ENCODE peak calls at places on chromosomes 2 and 18, in nine cellular contexts. H, M, L, I, A, N, R, Z and V are unnamed samples. For H3K36me3 and H3K9me3, the result is how much of the 10 kb centered on the place peaks cover.

GRCh38 chr2:215394102-215394805 is 41.6 kb downstream of the FN1 start:
- DNase-seq in Z (no peak), N (no peak), M (no peak), L (no peak), R (no peak), I (no peak), H (no peak), A (no peak), V (no peak)

GRCh38 chr18:79926715-79927596 is 24.5 kb downstream of the SLC66A2 start:
- DNase-seq in Z (peak), H (peak), L (no peak), I (no peak), R (no peak), N (no peak), M (no peak), A (no peak), V (peak)

GRCh38 chr2:157809212-157809611 is 66.9 kb downstream of the ACVR1 start:
- DNase-seq in I (no peak), A (no peak), H (no peak), L (no peak), R (no peak), M (peak), N (peak), Z (no peak), V (no peak)

GRCh38 chr18:46915800-46916550 is 1.3 kb downstream of the PIAS2 start:
- DNase-seq in L (peak), Z (no peak), I (peak), N (peak), M (no peak), A (peak), H (no peak), R (no peak), V (no peak)

GRCh38 chr2:45595724-45596435 is 15.2 kb downstream of the SRBD1 start:
- DNase-seq in Z (no peak), R (no peak), L (no peak), N (peak), I (no peak), A (no peak), H (peak), M (peak), V (peak)

GRCh38 chr2:11904029-11904428 is 157.6 kb downstream of the LPIN1 start:
- DNase-seq in N (no peak), H (no peak), R (no peak), A (no peak), Z (no peak), L (no peak), M (no peak), I (peak), V (no peak)

GRCh38 chr2:112168422-112169124 is 30.4 kb downstream of the FBLN7 start:
- DNase-seq in A (no peak), L (no peak), I (no peak), Z (no peak), H (no peak), R (no peak), N (no peak), M (no peak), V (no peak)

GRCh38 chr2:188610827-188611226 is 319.2 kb downstream of the GULP1 start:
- DNase-seq in A (no peak), H (no peak), L (no peak), N (no peak), I (no peak), R (no peak), M (no peak), Z (no peak), V (no peak)

GRCh38 chr2:201909961-201910361 is 103.6 kb downstream of the CDK15 start:
- DNase-seq in A (peak), L (no peak), H (no peak), Z (no peak), N (peak), M (no peak), R (no peak), I (peak), V (no peak)

GRCh38 chr2:98578231-98578630 is 30.1 kb downstream of the COA5 start:
- DNase-seq in Z (no peak), L (no peak), I (no peak), R (no peak), N (no peak), M (no peak), A (no peak), H (no peak), V (no peak)

GRCh38 chr2:132252191-132252893 is 90.6 kb upstream of the ANKRD30BL start:
- DNase-seq in L (no peak), I (no peak), Z (no peak), R (no peak), M (no peak), N (no peak), A (no peak), H (no peak), V (no peak)

GRCh38 chr2:30410217-30410616 is 36.8 kb upstream of the LCLAT1 start:
- DNase-seq in M (no peak), N (peak), L (no peak), Z (no peak), I (no peak), H (no peak), R (peak), A (no peak), V (no peak)

GRCh38 chr18:48859311-48860275 is 91.2 kb downstream of the SMAD7 start:
- DNase-seq in L (no peak), Z (peak), H (no peak), I (no peak), R (no peak), N (no peak), M (no peak), A (no peak), V (no peak)

GRCh38 chr18:64271264-64271663 is 122.4 kb upstream of the LINC00305 start:
- DNase-seq in R (no peak), Z (peak), L (no peak), H (no peak), M (peak), I (no peak), A (no peak), N (no peak), V (peak)

GRCh38 chr2:100902833-100903405 is 83.0 kb downstream of the NPAS2 start:
- DNase-seq in N (peak), A (no peak), I (no peak), M (peak), H (no peak), Z (no peak), L (no peak), R (peak), V (no peak)

GRCh38 chr18:24176727-24177416 is 38.0 kb downstream of the CABYR start:
- DNase-seq in I (peak), A (peak), N (peak), R (peak), Z (peak), H (peak), M (peak), L (peak), V (peak)

GRCh38 chr2:90645-91312 is 44.5 kb upstream of the FAM110C start:
- DNase-seq in H (no peak), R (no peak), N (no peak), Z (no peak), I (no peak), A (no peak), M (no peak), L (no peak), V (no peak)

GRCh38 chr2:69604026-69604678 is 39.4 kb downstream of the AAK1 start:
- DNase-seq in Z (no peak), A (no peak), L (no peak), N (peak), I (no peak), R (no peak), M (no peak), H (no peak), V (no peak)

GRCh38 chr18:49985246-49985645 is 171.9 kb upstream of the ACAA2 start:
- DNase-seq in A (no peak), N (no peak), R (no peak), H (no peak), Z (no peak), M (no peak), L (no peak), I (no peak), V (no peak)

GRCh38 chr2:223759569-223760430 is 77.6 kb downstream of the AP1S3 start:
- DNase-seq in R (peak), Z (no peak), M (peak), A (no peak), N (peak), I (no peak), H (no peak), L (peak), V (no peak)

GRCh38 chr2:132496566-132496965 is 80.0 kb downstream of the GPR39 start:
- DNase-seq in I (no peak), R (no peak), H (no peak), Z (no peak), A (no peak), M (no peak), L (no peak), N (no peak), V (no peak)

GRCh38 chr2:68796306-68796905 is 61.8 kb downstream of the ARHGAP25 start:
- DNase-seq in L (no peak), Z (no peak), A (peak), R (no peak), M (peak), N (no peak), I (peak), H (no peak), V (no peak)

GRCh38 chr2:228927028-228928010 is 343.8 kb downstream of the PID1 start:
- DNase-seq in Z (no peak), H (no peak), N (peak), R (no peak), A (no peak), L (no peak), M (no peak), I (no peak), V (no peak)

GRCh38 chr2:173898178-173898668 is 67.0 kb downstream of the SP3 start:
- DNase-seq in Z (no peak), A (peak), I (peak), M (no peak), R (no peak), L (no peak), N (no peak), H (no peak), V (no peak)

GRCh38 chr2:27078267-27079194 is at the start of gene EMILIN1:
- DNase-seq in R (no peak), Z (peak), N (peak), M (peak), H (peak), A (no peak), L (no peak), I (no peak), V (no peak)

GRCh38 chr2:99678651-99679050 is 188.8 kb upstream of the REV1 start:
- DNase-seq in L (no peak), H (no peak), M (no peak), I (no peak), R (no peak), N (no peak), Z (no peak), A (no peak), V (no peak)

GRCh38 chr2:159086332-159086731 is 117.9 kb downstream of the TANC1 start:
- DNase-seq in I (no peak), N (peak), H (no peak), L (no peak), A (no peak), M (peak), R (no peak), Z (no peak), V (no peak)

GRCh38 chr2:64839844-64840243 is 149.4 kb upstream of the SLC1A4 start:
- DNase-seq in I (peak), A (no peak), N (no peak), H (no peak), Z (no peak), M (no peak), L (no peak), R (no peak), V (no peak)

GRCh38 chr18:55320399-55321255 is 267.4 kb downstream of the TCF4 start:
- DNase-seq in H (no peak), R (no peak), L (no peak), A (peak), N (peak), I (peak), Z (no peak), M (peak), V (no peak)

GRCh38 chr2:190355968-190356657 is 12.7 kb downstream of the INPP1 start:
- DNase-seq in H (no peak), I (no peak), N (no peak), R (no peak), M (no peak), Z (no peak), L (peak), A (no peak), V (no peak)

GRCh38 chr2:714005-714741 is 37.0 kb upstream of the TMEM18 start:
- DNase-seq in I (peak), N (peak), L (peak), M (peak), A (peak), R (peak), Z (peak), H (peak), V (peak)

GRCh38 chr2:134193006-134193405 is 60.9 kb upstream of the MGAT5 start:
- DNase-seq in L (no peak), I (no peak), N (no peak), R (no peak), H (no peak), A (no peak), M (no peak), Z (no peak), V (no peak)

GRCh38 chr2:7971248-7971647 is 710.6 kb upstream of the ID2 start:
- DNase-seq in Z (no peak), N (no peak), H (no peak), I (no peak), R (no peak), L (no peak), M (no peak), A (no peak), V (no peak)

DNA sequence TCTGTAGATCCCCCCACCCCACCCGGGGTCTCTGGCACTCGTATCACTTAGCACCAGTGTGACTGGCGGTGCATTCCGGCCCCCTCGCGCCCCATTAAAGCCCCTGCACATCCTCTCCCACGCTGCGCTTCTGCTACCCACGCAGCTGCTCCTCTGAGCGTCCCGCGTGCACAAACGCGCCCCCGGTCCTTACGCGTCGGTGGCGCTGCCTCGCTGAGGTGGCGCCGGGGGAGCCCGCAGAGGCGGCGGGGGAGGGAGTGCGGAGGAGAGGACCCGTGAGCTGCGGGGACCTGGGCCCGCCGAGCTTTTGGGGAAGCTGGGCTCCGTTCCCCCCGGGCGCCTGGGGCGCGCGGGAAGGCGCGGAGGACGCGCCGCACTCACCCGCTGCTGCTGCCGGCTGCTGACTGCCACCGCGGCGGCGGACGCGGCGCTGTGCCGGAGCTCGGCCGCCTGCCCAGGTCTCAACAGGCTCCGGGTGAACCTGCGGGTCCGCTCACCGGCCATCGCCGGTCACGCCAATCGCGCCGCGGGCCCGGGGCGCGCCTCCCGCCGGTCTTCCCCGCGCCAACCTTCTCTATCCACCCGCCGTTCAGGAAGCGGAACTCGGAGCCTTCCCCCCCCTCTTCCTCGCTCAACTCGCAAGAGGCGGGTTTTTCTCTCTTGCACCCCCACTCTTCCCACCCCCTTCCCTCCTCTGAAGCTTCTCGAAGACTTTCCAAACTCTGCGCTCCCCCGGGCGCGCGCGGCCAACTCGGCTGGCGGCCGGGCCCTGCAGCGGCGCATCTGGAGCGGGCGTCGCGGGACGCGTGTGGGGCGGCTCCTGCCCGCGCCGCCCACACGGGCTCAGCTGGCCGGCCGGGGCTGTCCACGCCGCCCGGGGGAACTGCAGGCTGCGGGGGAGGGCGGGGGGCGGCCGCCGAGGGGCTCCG is at the start of gene DOCK10:
- DNase-seq in A (peak), H (peak), R (peak), L (peak), M (peak), N (peak), I (peak), Z (peak), V (no peak)
- H3K36me3 ChIP-seq in A (under half), H (under half), R (under half), L (under half), M (under half), N (under half), I (under half), Z (under half), V (under half)

GRCh38 chr18:8929381-8929780 is 173.1 kb upstream of the NDUFV2 start:
- DNase-seq in H (no peak), L (no peak), M (no peak), Z (no peak), A (no peak), N (no peak), I (no peak), R (no peak), V (no peak)
- H3K9me3 ChIP-seq in H (under half), L (under half), M (under half), Z (under half), A (under half), N (under half), I (half or more), R (under half), V (under half)

DNA sequence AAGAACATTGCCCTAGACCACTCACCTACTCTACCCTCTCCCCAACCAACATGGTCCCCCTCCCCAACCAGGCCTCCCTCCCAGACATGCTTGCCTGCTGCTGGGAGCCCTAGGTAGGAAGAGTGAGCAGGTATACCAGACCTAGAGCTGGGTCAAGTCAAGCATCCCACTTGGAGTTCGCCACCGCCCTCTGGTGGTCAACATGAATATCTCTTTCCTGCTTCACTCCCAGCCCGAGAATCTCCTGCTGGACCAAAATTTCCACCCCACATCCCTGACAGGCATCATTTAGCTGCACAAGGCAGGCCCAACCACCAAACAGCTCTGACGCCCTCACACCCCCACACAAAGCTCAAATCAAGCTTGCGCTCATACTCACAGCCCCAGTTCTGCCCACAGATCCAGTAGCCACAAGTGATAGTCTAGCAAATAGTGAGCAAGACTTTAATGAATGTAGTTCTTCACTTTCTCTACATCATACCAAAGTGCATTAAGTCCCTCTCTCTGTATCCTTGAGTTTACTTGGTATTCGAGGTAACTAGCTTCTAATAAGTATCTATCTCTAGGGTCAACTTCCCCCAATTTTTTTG is 116.0 kb downstream of the TNS1 start:
- DNase-seq in R (peak), A (peak), N (peak), Z (peak), H (peak), M (peak), I (peak), L (peak), V (peak)
- H3K36me3 ChIP-seq in R (under half), A (under half), N (half or more), Z (under half), H (half or more), M (under half), I (under half), L (under half), V (under half)

GRCh38 chr2:116645155-116645554 is 1169.3 kb upstream of the DDX18 start:
- DNase-seq in M (no peak), H (no peak), A (no peak), Z (no peak), I (no peak), N (no peak), R (no peak), L (no peak), V (no peak)
- H3K9me3 ChIP-seq in M (under half), H (under half), A (under half), Z (under half), I (under half), N (under half), R (under half), L (under half), V (under half)

GRCh38 chr18:59340817-59341216 is 18.2 kb downstream of the LMAN1 start:
- DNase-seq in I (no peak), Z (no peak), M (no peak), L (no peak), N (no peak), R (no peak), A (peak), H (no peak), V (no peak)
- H3K36me3 ChIP-seq in I (half or more), Z (under half), M (under half), L (under half), N (half or more), R (half or more), A (under half), H (half or more), V (half or more)

GRCh38 chr2:115364078-115364477 is 921.6 kb downstream of the DPP10 start:
- DNase-seq in R (no peak), M (no peak), I (no peak), L (no peak), N (no peak), H (no peak), A (no peak), Z (no peak), V (no peak)
- H3K9me3 ChIP-seq in R (under half), M (under half), I (under half), L (under half), N (under half), H (under half), A (under half), Z (under half), V (under half)

GRCh38 chr18:3554811-3555427 is 104.9 kb downstream of the TGIF1 start:
- DNase-seq in R (no peak), N (no peak), H (no peak), Z (no peak), A (no peak), M (no peak), I (no peak), L (no peak), V (peak)

GRCh38 chr18:3552305-3552704 is 102.3 kb downstream of the TGIF1 start:
- DNase-seq in M (no peak), L (no peak), N (no peak), H (no peak), I (no peak), A (no peak), R (no peak), Z (no peak), V (no peak)

GRCh38 chr18:3554091-3554601 is 104.2 kb downstream of the TGIF1 start:
- DNase-seq in R (no peak), H (no peak), I (no peak), A (no peak), L (no peak), Z (no peak), N (peak), M (no peak), V (no peak)
- H3K36me3 ChIP-seq in R (under half), H (under half), I (under half), A (under half), L (under half), Z (under half), N (under half), M (under half), V (under half)